ENCODE peak calls at places on chromosomes 16 and 17, in ten cellular contexts. I is prostate gland, C is H1, F is Panc1, V is sigmoid colon, K is stomach, T is esophagus muscularis mucosa, P is suprapubic skin, Q is HCT116, O is SK-N-SH. L is an unnamed sample.

GRCh38 chr17:56087199-56087598 is 66.1 kb upstream of the ANKFN1 start:
- DNase-seq in I (no peak), C (no peak), F (no peak), V (no peak), K (no peak), T (no peak), P (no peak), Q (no peak), O (no peak), L (no peak)

GRCh38 chr17:49968380-49969133 is 433 bp upstream of the DLX4 start:
- DNase-seq in I (peak), C (peak), F (no peak), V (no peak), K (peak), T (no peak), P (no peak), Q (peak), O (peak), L (peak)

GRCh38 chr17:43393944-43394482 is 4.8 kb upstream of the ARL4D start:
- DNase-seq in I (peak), C (peak), F (no peak), V (peak), K (peak), T (peak), P (peak), Q (peak), O (peak), L (no peak)

GRCh38 chr17:80990921-80991644 is 558 bp upstream of the CHMP6 start:
- DNase-seq in I (no peak), C (no peak), F (no peak), V (no peak), K (no peak), T (no peak), P (no peak), Q (no peak), O (peak), L (no peak)

GRCh38 chr16:85307552-85308364 is 195.5 kb upstream of the CIBAR2 start:
- DNase-seq in I (no peak), C (no peak), F (no peak), V (no peak), K (no peak), T (no peak), P (no peak), Q (no peak), O (no peak), L (no peak)

GRCh38 chr17:81898885-81899284 is 3.2 kb upstream of the NPB start:
- DNase-seq in I (no peak), C (no peak), F (no peak), V (no peak), K (no peak), T (no peak), P (no peak), Q (no peak), O (no peak), L (no peak)

GRCh38 chr16:52191533-52192134 is 355.3 kb downstream of the TOX3 start:
- DNase-seq in I (peak), C (peak), F (peak), V (peak), K (peak), T (peak), P (no peak), Q (peak), O (peak), L (no peak)

GRCh38 chr17:29574732-29575510 is 6.4 kb downstream of the TP53I13 start:
- DNase-seq in I (no peak), C (no peak), F (no peak), V (peak), K (peak), T (no peak), P (no peak), Q (no peak), O (no peak), L (no peak)

GRCh38 chr17:82613283-82614094 is 34.8 kb downstream of the WDR45B start:
- DNase-seq in I (peak), C (no peak), F (no peak), V (no peak), K (no peak), T (no peak), P (no peak), Q (no peak), O (peak), L (peak)

GRCh38 chr16:89721644-89722391 is 481 bp downstream of the ZNF276 start:
- DNase-seq in I (peak), C (no peak), F (no peak), V (no peak), K (peak), T (peak), P (no peak), Q (no peak), O (peak), L (peak)

GRCh38 chr17:980406-981291 is 1.1 kb upstream of the NXN start:
- DNase-seq in I (peak), C (no peak), F (peak), V (peak), K (peak), T (no peak), P (peak), Q (peak), O (peak), L (peak)

GRCh38 chr16:86604436-86605220 is 26.3 kb downstream of the FOXL1 start:
- DNase-seq in I (no peak), C (no peak), F (no peak), V (no peak), K (no peak), T (no peak), P (no peak), Q (no peak), O (no peak), L (no peak)

GRCh38 chr17:69473801-69474170 is 59.3 kb downstream of the MAP2K6 start:
- DNase-seq in I (no peak), C (peak), F (no peak), V (no peak), K (no peak), T (no peak), P (no peak), Q (no peak), O (no peak), L (no peak)

GRCh38 chr17:43940630-43941029 is 1.6 kb downstream of the PPY start:
- DNase-seq in I (no peak), C (peak), F (no peak), V (no peak), K (no peak), T (no peak), P (no peak), Q (peak), O (peak), L (no peak)

GRCh38 chr17:83084621-83085056 is 5.2 kb downstream of the METRNL start:
- DNase-seq in I (no peak), C (no peak), F (no peak), V (no peak), K (peak), T (no peak), P (no peak), Q (no peak), O (no peak), L (peak)

GRCh38 chr16:85420501-85421337 is 192.4 kb upstream of the GSE1 start:
- DNase-seq in I (no peak), C (peak), F (no peak), V (peak), K (peak), T (no peak), P (no peak), Q (peak), O (peak), L (peak)

GRCh38 chr16:16147316-16147999 is 75.8 kb downstream of the ABCC6 start:
- DNase-seq in I (no peak), C (no peak), F (no peak), V (no peak), K (no peak), T (no peak), P (no peak), Q (no peak), O (no peak), L (no peak)

GRCh38 chr17:44533533-44534246 is 23.6 kb upstream of the FZD2 start:
- DNase-seq in I (peak), C (peak), F (no peak), V (peak), K (peak), T (peak), P (peak), Q (peak), O (peak), L (peak)

GRCh38 chr16:759110-759910 is 1.2 kb upstream of the MSLN start:
- DNase-seq in I (peak), C (no peak), F (no peak), V (no peak), K (peak), T (no peak), P (no peak), Q (no peak), O (no peak), L (peak)

GRCh38 chr16:4081577-4082021 is 34.6 kb downstream of the ADCY9 start:
- DNase-seq in I (no peak), C (no peak), F (no peak), V (no peak), K (no peak), T (no peak), P (no peak), Q (no peak), O (peak), L (no peak)

GRCh38 chr16:57041182-57042156 is 50.9 kb upstream of the CPNE2 start:
- DNase-seq in I (no peak), C (no peak), F (no peak), V (no peak), K (peak), T (no peak), P (no peak), Q (no peak), O (no peak), L (no peak)

GRCh38 chr16:80369559-80369958 is 171.2 kb upstream of the DYNLRB2 start:
- DNase-seq in I (peak), C (peak), F (no peak), V (peak), K (peak), T (peak), P (no peak), Q (no peak), O (peak), L (no peak)

GRCh38 chr17:58565389-58566311 is 51.2 kb upstream of the MTMR4 start:
- DNase-seq in I (no peak), C (no peak), F (no peak), V (no peak), K (no peak), T (no peak), P (no peak), Q (no peak), O (no peak), L (no peak)

GRCh38 chr16:85718682-85719081 is 29.9 kb upstream of the GINS2 start:
- DNase-seq in I (no peak), C (peak), F (no peak), V (no peak), K (peak), T (no peak), P (no peak), Q (no peak), O (no peak), L (no peak)

GRCh38 chr16:58649707-58650106 is 20.1 kb upstream of the CNOT1 start:
- DNase-seq in I (no peak), C (no peak), F (no peak), V (no peak), K (no peak), T (no peak), P (no peak), Q (no peak), O (no peak), L (no peak)

GRCh38 chr16:64534180-64534780 is 587.6 kb downstream of the CDH11 start:
- DNase-seq in I (no peak), C (no peak), F (no peak), V (no peak), K (no peak), T (peak), P (no peak), Q (no peak), O (no peak), L (no peak)

GRCh38 chr16:30485818-30486436 is 13.4 kb downstream of the ITGAL start:
- DNase-seq in I (no peak), C (no peak), F (no peak), V (no peak), K (no peak), T (no peak), P (no peak), Q (no peak), O (no peak), L (no peak)

GRCh38 chr16:89325861-89326471 is 108.5 kb downstream of the ZNF778 start:
- DNase-seq in I (no peak), C (no peak), F (no peak), V (peak), K (peak), T (no peak), P (no peak), Q (no peak), O (no peak), L (peak)

GRCh38 chr16:66503030-66503429 is 46.9 kb downstream of the TK2 start:
- DNase-seq in I (peak), C (no peak), F (no peak), V (peak), K (no peak), T (no peak), P (peak), Q (no peak), O (no peak), L (no peak)

GRCh38 chr16:2952679-2953078 is 11.4 kb upstream of the KREMEN2 start:
- DNase-seq in I (peak), C (no peak), F (no peak), V (no peak), K (no peak), T (no peak), P (no peak), Q (no peak), O (no peak), L (no peak)

GRCh38 chr17:11645426-11645825 is 47.2 kb downstream of the DNAH9 start:
- DNase-seq in I (no peak), C (no peak), F (no peak), V (no peak), K (no peak), T (peak), P (no peak), Q (no peak), O (no peak), L (no peak)

GRCh38 chr17:11651089-11651488 is 52.8 kb downstream of the DNAH9 start:
- DNase-seq in I (no peak), C (no peak), F (no peak), V (no peak), K (no peak), T (peak), P (no peak), Q (no peak), O (no peak), L (no peak)
- H3K4me3 ChIP-seq in I (no peak), C (no peak), F (no peak), V (no peak), K (no peak), T (no peak), P (no peak), Q (no peak), O (no peak), L (no peak)

GRCh38 chr17:78290671-78291070 is 59.2 kb downstream of the TMEM235 start:
- DNase-seq in I (no peak), C (no peak), F (no peak), V (no peak), K (no peak), T (no peak), P (no peak), Q (no peak), O (peak), L (no peak)

GRCh38 chr17:78291944-78292910 is 60.8 kb downstream of the TMEM235 start:
- DNase-seq in I (no peak), C (no peak), F (no peak), V (no peak), K (no peak), T (no peak), P (no peak), Q (no peak), O (peak), L (no peak)

GRCh38 chr17:78293896-78294295 is 62.5 kb downstream of the TMEM235 start:
- DNase-seq in I (no peak), C (no peak), F (no peak), V (no peak), K (no peak), T (no peak), P (no peak), Q (no peak), O (no peak), L (peak)

GRCh38 chr17:78289004-78289403 is 57.6 kb downstream of the TMEM235 start:
- DNase-seq in I (no peak), C (no peak), F (no peak), V (no peak), K (no peak), T (no peak), P (no peak), Q (no peak), O (no peak), L (no peak)

GRCh38 chr17:78289802-78290363 is 58.5 kb downstream of the TMEM235 start:
- DNase-seq in I (peak), C (peak), F (peak), V (peak), K (peak), T (peak), P (peak), Q (peak), O (peak), L (no peak)
- TF ChIP-seq POLR2AphosphoS5 in I (peak), C (no peak), F (no peak), V (peak), K (no peak), T (peak), P (no peak), Q (peak), O (no peak), L (peak)

DNA sequence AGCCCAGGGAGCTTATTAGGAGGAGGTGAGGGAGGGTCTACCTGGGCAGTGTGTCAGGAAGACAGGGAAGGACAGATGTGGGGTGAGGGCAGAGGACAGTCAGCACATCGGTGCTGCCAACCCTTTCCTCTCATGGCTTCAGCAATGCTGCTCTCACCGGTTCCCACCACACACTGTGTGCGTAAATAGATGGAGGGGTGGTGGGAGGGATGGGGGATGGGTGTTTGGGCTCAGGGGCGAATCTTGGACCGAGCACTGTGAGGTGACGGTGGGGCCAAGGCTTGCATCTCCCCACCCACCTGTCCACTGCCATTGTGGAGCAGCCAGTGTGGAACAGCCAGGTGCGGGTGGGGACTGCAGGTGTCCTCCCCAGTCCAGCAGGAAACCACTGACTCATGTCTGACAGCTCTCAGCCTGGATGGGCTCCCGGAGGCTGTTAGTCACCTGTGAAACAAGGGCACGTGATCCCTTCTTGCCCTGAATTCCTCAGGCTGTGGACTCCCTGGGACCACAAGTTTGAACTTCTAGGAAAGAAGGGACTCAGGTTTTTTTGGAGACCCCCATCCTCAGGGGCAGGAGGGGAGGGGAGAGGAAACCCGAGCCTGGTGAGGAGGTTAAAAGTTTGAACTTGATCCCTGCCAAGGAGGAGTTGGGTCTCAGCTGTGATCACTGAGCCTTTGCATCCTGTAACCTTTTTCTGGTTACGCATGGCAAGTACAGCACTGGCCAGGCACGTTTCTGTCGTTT is 42.7 kb upstream of the SMPD3 start:
- DNase-seq in I (peak), C (no peak), F (peak), V (no peak), K (peak), T (no peak), P (no peak), Q (peak), O (no peak), L (peak)
- H3K4me3 ChIP-seq in I (no peak), C (no peak), F (no peak), V (no peak), K (no peak), T (no peak), P (no peak), Q (no peak), O (no peak), L (no peak)

GRCh38 chr16:70692130-70692470 is 6.2 kb upstream of the MTSS2 start:
- DNase-seq in I (no peak), C (no peak), F (no peak), V (no peak), K (no peak), T (no peak), P (no peak), Q (no peak), O (no peak), L (no peak)

GRCh38 chr16:70694088-70694487 is 8.2 kb upstream of the MTSS2 start:
- DNase-seq in I (no peak), C (no peak), F (peak), V (no peak), K (no peak), T (no peak), P (no peak), Q (no peak), O (no peak), L (no peak)

GRCh38 chr16:70693231-70693671 is 7.4 kb upstream of the MTSS2 start:
- DNase-seq in I (no peak), C (no peak), F (no peak), V (peak), K (no peak), T (no peak), P (no peak), Q (no peak), O (no peak), L (no peak)

GRCh38 chr16:70691223-70692129 is 5.6 kb upstream of the MTSS2 start:
- DNase-seq in I (no peak), C (no peak), F (no peak), V (peak), K (peak), T (no peak), P (no peak), Q (no peak), O (peak), L (no peak)

DNA sequence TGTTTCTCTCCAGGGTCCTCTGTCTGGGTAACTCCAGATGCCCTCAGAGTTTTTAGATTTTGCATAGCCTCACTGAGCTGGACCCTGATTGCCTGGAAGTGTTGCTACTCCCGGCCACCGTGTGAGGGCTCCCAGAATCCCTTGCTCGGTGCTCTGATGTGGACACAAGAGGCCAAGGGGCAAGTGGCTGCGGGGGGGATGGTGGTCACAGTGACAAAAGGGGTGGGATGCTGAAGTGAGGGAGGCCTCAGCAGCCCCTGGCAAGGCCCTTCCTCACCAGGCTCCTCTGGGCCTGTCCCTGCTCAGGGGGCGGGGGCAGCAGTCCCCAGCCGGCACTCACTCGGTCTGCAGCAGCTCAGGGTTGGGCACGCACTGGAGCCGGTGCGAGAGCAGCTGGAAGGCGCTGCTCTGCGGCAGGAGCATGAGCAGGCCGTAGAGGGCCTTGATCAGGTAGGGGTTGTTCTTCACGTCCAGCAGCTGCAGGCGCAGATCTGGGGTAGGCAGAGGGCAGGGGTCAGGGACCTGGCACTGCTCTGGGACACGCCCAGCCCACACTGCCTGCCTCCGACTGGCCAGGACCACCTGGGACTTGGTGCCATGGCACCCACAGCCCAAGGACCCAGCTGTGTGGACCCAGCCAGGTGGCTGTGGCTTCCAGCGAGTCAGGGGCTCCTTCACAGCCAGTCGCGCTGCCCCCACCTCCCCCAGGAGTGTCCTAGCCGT is 6.8 kb upstream of the MTSS2 start:
- DNase-seq in I (no peak), C (no peak), F (no peak), V (no peak), K (no peak), T (no peak), P (no peak), Q (no peak), O (no peak), L (no peak)
- TF ChIP-seq POLR2AphosphoS5 in I (no peak), C (no peak), F (no peak), V (no peak), K (no peak), T (no peak), P (no peak), Q (no peak), O (no peak), L (no peak)

GRCh38 chr17:16443390-16444257 is 28.3 kb downstream of the TRPV2 start:
- DNase-seq in I (no peak), C (peak), F (no peak), V (no peak), K (no peak), T (no peak), P (no peak), Q (no peak), O (no peak), L (peak)

GRCh38 chr17:16444258-16444886 is 29.0 kb downstream of the TRPV2 start:
- DNase-seq in I (no peak), C (no peak), F (no peak), V (no peak), K (peak), T (no peak), P (no peak), Q (no peak), O (no peak), L (no peak)

GRCh38 chr17:16440814-16441629 is 25.7 kb downstream of the TRPV2 start:
- DNase-seq in I (no peak), C (no peak), F (no peak), V (no peak), K (no peak), T (no peak), P (no peak), Q (no peak), O (no peak), L (no peak)

GRCh38 chr17:16442594-16443389 is 27.4 kb downstream of the TRPV2 start:
- DNase-seq in I (no peak), C (no peak), F (no peak), V (no peak), K (no peak), T (no peak), P (no peak), Q (no peak), O (no peak), L (no peak)

GRCh38 chr17:16442141-16442540 is 26.8 kb downstream of the TRPV2 start:
- DNase-seq in I (no peak), C (no peak), F (no peak), V (no peak), K (no peak), T (no peak), P (no peak), Q (no peak), O (no peak), L (peak)
- H3K4me3 ChIP-seq in I (no peak), C (no peak), F (no peak), V (no peak), K (peak), T (no peak), P (no peak), Q (no peak), O (no peak), L (no peak)

GRCh38 chr17:66834919-66835454 is at the start of gene CACNG5:
- DNase-seq in I (no peak), C (peak), F (no peak), V (peak), K (no peak), T (no peak), P (no peak), Q (no peak), O (peak), L (no peak)
- TF ChIP-seq POLR2AphosphoS5 in I (no peak), C (no peak), F (no peak), V (no peak), K (no peak), T (no peak), P (no peak), Q (no peak), O (no peak), L (no peak)